ENCODE peak calls at places on chromosomes 13 and 19, in seven cellular contexts. S is psoas muscle, M is stomach, N is NCI-H2081, H is Daoy, F is iris pigment epithelial cell, A is germinal center. T is an unnamed sample.

GRCh38 chr13:63902141-63902540 is 2486.5 kb upstream of the PCDH20 start:
- DNase-seq in S (no peak), M (no peak), N (no peak), H (no peak), F (no peak), A (no peak), T (no peak)

GRCh38 chr19:8544168-8544567 is 30.2 kb upstream of the ZNF414 start:
- DNase-seq in S (no peak), M (no peak), N (no peak), H (no peak), F (no peak), A (no peak), T (no peak)

GRCh38 chr13:98223741-98224140 is 46.7 kb upstream of the RNF113B start:
- DNase-seq in S (no peak), M (no peak), N (no peak), H (no peak), F (no peak), A (no peak), T (no peak)

GRCh38 chr19:35168261-35168660 is 13.7 kb downstream of the FXYD5 start:
- DNase-seq in S (no peak), M (no peak), N (no peak), H (peak), F (no peak), A (no peak), T (no peak)

GRCh38 chr13:66509176-66509575 is 721.0 kb downstream of the PCDH9 start:
- DNase-seq in S (no peak), M (no peak), N (no peak), H (no peak), F (peak), A (no peak), T (no peak)

GRCh38 chr19:31303262-31303815 is 45.9 kb downstream of the TSHZ3 start:
- DNase-seq in S (no peak), M (no peak), N (no peak), H (no peak), F (no peak), A (no peak), T (no peak)

GRCh38 chr19:40802300-40803169 is 3.5 kb downstream of the EGLN2 start:
- DNase-seq in S (peak), M (peak), N (no peak), H (no peak), F (no peak), A (no peak), T (no peak)

GRCh38 chr13:27425918-27426630 is 1.7 kb downstream of the GTF3A start:
- DNase-seq in S (peak), M (peak), N (peak), H (peak), F (peak), A (peak), T (peak)

GRCh38 chr13:79648191-79648590 is 167.2 kb downstream of the NDFIP2 start:
- DNase-seq in S (no peak), M (no peak), N (no peak), H (no peak), F (no peak), A (no peak), T (no peak)

GRCh38 chr13:37640499-37640898 is 41.9 kb upstream of the POSTN start:
- DNase-seq in S (no peak), M (no peak), N (peak), H (no peak), F (peak), A (no peak), T (no peak)

GRCh38 chr13:112943309-112944125 is 25.5 kb upstream of the MCF2L start:
- DNase-seq in S (peak), M (peak), N (peak), H (peak), F (peak), A (no peak), T (no peak)

GRCh38 chr19:3020321-3020960 is 8.6 kb downstream of the TLE2 start:
- DNase-seq in S (no peak), M (no peak), N (no peak), H (no peak), F (no peak), A (no peak), T (no peak)

GRCh38 chr13:26941345-26942174 is 181.0 kb upstream of the GPR12 start:
- DNase-seq in S (no peak), M (no peak), N (no peak), H (peak), F (peak), A (no peak), T (peak)

GRCh38 chr13:88751994-88752393 is 1080.8 kb downstream of the SLITRK5 start:
- DNase-seq in S (no peak), M (no peak), N (no peak), H (no peak), F (no peak), A (no peak), T (no peak)

GRCh38 chr19:39307233-39307821 is 11.1 kb downstream of the IFNL1 start:
- DNase-seq in S (no peak), M (peak), N (no peak), H (no peak), F (peak), A (no peak), T (no peak)

GRCh38 chr13:74575729-74576125 is 441.5 kb upstream of the KLF12 start:
- DNase-seq in S (peak), M (peak), N (peak), H (peak), F (peak), A (no peak), T (peak)

GRCh38 chr13:94073006-94073744 is 406.3 kb downstream of the DCT start:
- DNase-seq in S (no peak), M (no peak), N (no peak), H (peak), F (peak), A (no peak), T (no peak)

GRCh38 chr19:29630661-29631060 is 24.6 kb downstream of the POP4 start:
- DNase-seq in S (no peak), M (no peak), N (no peak), H (peak), F (peak), A (no peak), T (no peak)

GRCh38 chr13:22079961-22080360 is 409.1 kb downstream of the FGF9 start:
- DNase-seq in S (no peak), M (no peak), N (no peak), H (no peak), F (no peak), A (no peak), T (no peak)